ENCODE peak calls at places on chromosomes 7 and 10, in eight cellular contexts. J is ACHN; P is activated CD8-positive, alpha-beta memory T cell treated with anti-CD3 and anti-CD28 coated beads, Interleukin-2, amount 10 ng/mL, durations not matched to agents 7 days and 5 days; A is RCC 7860; G is NCI-H1417; T is NCI-H774; X is left kidney; Z is nucleus accumbens. V is an unnamed sample.

GRCh38 chr7:156854654-156855053 is 38.3 kb downstream of the LMBR1 start:
- DNase-seq in J (no peak), P (no peak), A (no peak), G (no peak), T (no peak), X (no peak), Z (no peak), V (no peak)

GRCh38 chr10:94076325-94076841 is 82.7 kb downstream of the PLCE1 start:
- DNase-seq in J (peak; percentile 34), P (no peak), A (no peak), G (no peak), T (no peak), X (peak; percentile 40), Z (no peak), V (no peak)

GRCh38 chr10:2620827-2621521 is 446.4 kb upstream of the PFKP start:
- DNase-seq in J (no peak), P (no peak), A (no peak), G (no peak), T (no peak), X (no peak), Z (no peak), V (no peak)

GRCh38 chr7:5780801-5781496 is 514 bp downstream of the RNF216 start:
- DNase-seq in J (peak; percentile 52), P (peak; percentile 56), A (no peak), G (no peak), T (peak; percentile 4), X (peak; percentile 78), Z (peak; percentile 56), V (no peak)

GRCh38 chr10:113059001-113059780 is 109.1 kb downstream of the TCF7L2 start:
- DNase-seq in J (no peak), P (no peak), A (no peak), G (no peak), T (no peak), X (peak; percentile 87), Z (peak; percentile 26), V (no peak)

GRCh38 chr7:106219170-106219569 is 65.6 kb downstream of the NAMPT start:
- DNase-seq in J (no peak), P (no peak), A (no peak), G (no peak), T (no peak), X (no peak), Z (no peak), V (no peak)

GRCh38 chr10:21172774-21173432 is 275.8 kb upstream of the NEBL start:
- DNase-seq in J (no peak), P (no peak), A (peak; percentile 22), G (no peak), T (no peak), X (peak; percentile 84), Z (peak; percentile 31), V (no peak)

GRCh38 chr7:66150471-66150870 is 35.8 kb downstream of the CRCP start:
- DNase-seq in J (no peak), P (no peak), A (no peak), G (no peak), T (no peak), X (no peak), Z (no peak), V (no peak)

GRCh38 chr10:115659616-115660015 is 566.5 kb downstream of the ATRNL1 start:
- DNase-seq in J (no peak), P (no peak), A (no peak), G (no peak), T (no peak), X (no peak), Z (no peak), V (no peak)

GRCh38 chr7:155362380-155363145 is 64.9 kb downstream of the INSIG1 start:
- DNase-seq in J (no peak), P (no peak), A (no peak), G (no peak), T (no peak), X (no peak), Z (no peak), V (no peak)

GRCh38 chr10:71585579-71586092 is 133.9 kb downstream of the C10orf105 start:
- DNase-seq in J (no peak), P (no peak), A (no peak), G (no peak), T (no peak), X (peak; percentile 35), Z (no peak), V (no peak)

GRCh38 chr7:54728411-54728810 is 30.6 kb downstream of the SEC61G start:
- DNase-seq in J (no peak), P (no peak), A (no peak), G (no peak), T (no peak), X (no peak), Z (no peak), V (no peak)

GRCh38 chr7:75915416-75916156 is 631 bp downstream of the POR start:
- DNase-seq in J (peak; percentile 16), P (peak; percentile 50), A (no peak), G (no peak), T (no peak), X (peak; percentile 45), Z (peak; percentile 49), V (peak; percentile 29)

GRCh38 chr10:86646532-86646931 is 7.8 kb upstream of the OPN4 start:
- DNase-seq in J (no peak), P (peak; percentile 14), A (no peak), G (no peak), T (no peak), X (no peak), Z (no peak), V (no peak)

GRCh38 chr10:6878067-6878412 is 298.0 kb upstream of the PRKCQ start:
- DNase-seq in J (no peak), P (no peak), A (no peak), G (no peak), T (no peak), X (no peak), Z (peak; percentile 5), V (no peak)

GRCh38 chr7:4169505-4169904 is 512.6 kb upstream of the FOXK1 start:
- DNase-seq in J (no peak), P (no peak), A (no peak), G (peak; percentile 67), T (no peak), X (peak; percentile 39), Z (no peak), V (peak; percentile 49)

GRCh38 chr10:5551531-5552375 is 27.0 kb downstream of the CALML3 start:
- DNase-seq in J (peak; percentile 11), P (peak; percentile 78), A (peak; percentile 91), G (no peak), T (no peak), X (peak; percentile 84), Z (no peak), V (no peak)

GRCh38 chr7:155974186-155974897 is 162.1 kb upstream of the SHH start:
- DNase-seq in J (no peak), P (peak; percentile 18), A (no peak), G (no peak), T (no peak), X (no peak), Z (no peak), V (no peak)

GRCh38 chr10:44962870-44963738 is 3.5 kb downstream of the RASSF4 start:
- DNase-seq in J (peak; percentile 28), P (no peak), A (peak; percentile 45), G (peak; percentile 66), T (no peak), X (peak; percentile 83), Z (no peak), V (no peak)

GRCh38 chr7:103735377-103735776 is 254.1 kb downstream of the RELN start:
- DNase-seq in J (peak; percentile 36), P (no peak), A (peak; percentile 73), G (no peak), T (no peak), X (no peak), Z (no peak), V (no peak)

GRCh38 chr7:25359471-25360059 is 131.3 kb upstream of the NPVF start:
- DNase-seq in J (no peak), P (no peak), A (no peak), G (peak; percentile 90), T (peak; percentile 84), X (peak; percentile 86), Z (peak; percentile 28), V (no peak)

GRCh38 chr7:5711419-5711818 is 70.0 kb downstream of the RNF216 start:
- DNase-seq in J (no peak), P (no peak), A (no peak), G (peak; percentile 93), T (no peak), X (no peak), Z (no peak), V (no peak)

V was measured in LoVo.